ENCODE peak calls at places on chromosomes 11 and 22, in five cellular contexts. One of them, this sample, is unnamed.

GRCh38 chr11:82191690-82192089 is 542.0 kb downstream of the FAM181B start:
- DNase-seq in left lung: no peak
- DNase-seq in brain microvascular endothelial cell: no peak
- DNase-seq in suprapubic skin: no peak
- DNase-seq in tibial nerve: no peak
- DNase-seq in this sample: no peak

GRCh38 chr22:20656902-20657836 is 116.7 kb upstream of the SERPIND1 start:
- DNase-seq in left lung: no peak
- DNase-seq in brain microvascular endothelial cell: no peak
- DNase-seq in suprapubic skin: no peak
- DNase-seq in tibial nerve: no peak
- DNase-seq in this sample: no peak

GRCh38 chr11:94212898-94213297 is 84.3 kb downstream of the PANX1 start:
- DNase-seq in left lung: no peak
- DNase-seq in brain microvascular endothelial cell: no peak
- DNase-seq in suprapubic skin: no peak
- DNase-seq in tibial nerve: no peak
- DNase-seq in this sample: no peak

GRCh38 chr11:46239801-46240061 is 37.7 kb upstream of the CREB3L1 start:
- DNase-seq in left lung: no peak
- DNase-seq in brain microvascular endothelial cell: no peak
- DNase-seq in suprapubic skin: no peak
- DNase-seq in tibial nerve: no peak
- DNase-seq in this sample: no peak

GRCh38 chr22:39530692-39531331 is 1.7 kb downstream of the RPS19BP1 start:
- DNase-seq in left lung: no peak
- DNase-seq in brain microvascular endothelial cell: peak
- DNase-seq in suprapubic skin: no peak
- DNase-seq in tibial nerve: no peak
- DNase-seq in this sample: no peak

GRCh38 chr11:38323961-38324761 is 1726.1 kb upstream of the RAG2 start:
- DNase-seq in left lung: no peak
- DNase-seq in brain microvascular endothelial cell: no peak
- DNase-seq in suprapubic skin: no peak
- DNase-seq in tibial nerve: no peak
- DNase-seq in this sample: no peak

GRCh38 chr22:37021710-37022482 is 2.4 kb downstream of the MPST start:
- DNase-seq in left lung: no peak
- DNase-seq in brain microvascular endothelial cell: no peak
- DNase-seq in suprapubic skin: no peak
- DNase-seq in tibial nerve: no peak
- DNase-seq in this sample: peak

GRCh38 chr22:27273386-27273785 is 528.2 kb downstream of the MN1 start:
- DNase-seq in left lung: no peak
- DNase-seq in brain microvascular endothelial cell: no peak
- DNase-seq in suprapubic skin: no peak
- DNase-seq in tibial nerve: no peak
- DNase-seq in this sample: no peak

GRCh38 chr22:38853149-38853548 is 9.3 kb upstream of the NPTXR start:
- DNase-seq in left lung: no peak
- DNase-seq in brain microvascular endothelial cell: no peak
- DNase-seq in suprapubic skin: no peak
- DNase-seq in tibial nerve: no peak
- DNase-seq in this sample: no peak

GRCh38 chr11:57081356-57081755 is 92.6 kb downstream of the OR5AK2 start:
- DNase-seq in left lung: no peak
- DNase-seq in brain microvascular endothelial cell: no peak
- DNase-seq in suprapubic skin: no peak
- DNase-seq in tibial nerve: no peak
- DNase-seq in this sample: no peak

GRCh38 chr11:59426361-59427067 is at the start of gene OR5A2:
- DNase-seq in left lung: no peak
- DNase-seq in brain microvascular endothelial cell: no peak
- DNase-seq in suprapubic skin: no peak
- DNase-seq in tibial nerve: no peak
- DNase-seq in this sample: no peak

GRCh38 chr11:45289369-45289768 is 3.2 kb upstream of the SYT13 start:
- DNase-seq in left lung: no peak
- DNase-seq in brain microvascular endothelial cell: peak
- DNase-seq in suprapubic skin: no peak
- DNase-seq in tibial nerve: no peak
- DNase-seq in this sample: no peak

GRCh38 chr22:25153961-25154685 is 45.5 kb upstream of the CRYBB3 start:
- DNase-seq in left lung: peak
- DNase-seq in brain microvascular endothelial cell: peak
- DNase-seq in suprapubic skin: peak
- DNase-seq in tibial nerve: peak
- DNase-seq in this sample: no peak

GRCh38 chr11:18775492-18776292 is 15.9 kb downstream of the PTPN5 start:
- DNase-seq in left lung: peak
- DNase-seq in brain microvascular endothelial cell: peak
- DNase-seq in suprapubic skin: no peak
- DNase-seq in tibial nerve: peak
- DNase-seq in this sample: peak

GRCh38 chr11:9506489-9507343 is 45.9 kb downstream of the ZNF143 start:
- DNase-seq in left lung: peak
- DNase-seq in brain microvascular endothelial cell: peak
- DNase-seq in suprapubic skin: no peak
- DNase-seq in tibial nerve: peak
- DNase-seq in this sample: peak

GRCh38 chr11:36447947-36448346 is 62.1 kb downstream of the TRAF6 start:
- DNase-seq in left lung: no peak
- DNase-seq in brain microvascular endothelial cell: no peak
- DNase-seq in suprapubic skin: no peak
- DNase-seq in tibial nerve: no peak
- DNase-seq in this sample: no peak

GRCh38 chr22:30408388-30409101 is 11.7 kb downstream of the SEC14L2 start:
- DNase-seq in left lung: no peak
- DNase-seq in brain microvascular endothelial cell: peak
- DNase-seq in suprapubic skin: no peak
- DNase-seq in tibial nerve: no peak
- DNase-seq in this sample: no peak

GRCh38 chr22:49365910-49366309 is 461.8 kb downstream of the BRD1 start:
- DNase-seq in left lung: no peak
- DNase-seq in brain microvascular endothelial cell: no peak
- DNase-seq in suprapubic skin: no peak
- DNase-seq in tibial nerve: no peak
- DNase-seq in this sample: no peak

GRCh38 chr11:130318031-130318673 is 3.4 kb upstream of the ZBTB44 start:
- DNase-seq in left lung: no peak
- DNase-seq in brain microvascular endothelial cell: no peak
- DNase-seq in suprapubic skin: no peak
- DNase-seq in tibial nerve: no peak
- DNase-seq in this sample: no peak

GRCh38 chr11:63873381-63873780 is 34.5 kb downstream of the MARK2 start:
- DNase-seq in left lung: no peak
- DNase-seq in brain microvascular endothelial cell: no peak
- DNase-seq in suprapubic skin: no peak
- DNase-seq in tibial nerve: no peak
- DNase-seq in this sample: no peak

GRCh38 chr11:92295175-92296137 is 70.8 kb downstream of the FAT3 start:
- DNase-seq in left lung: no peak
- DNase-seq in brain microvascular endothelial cell: no peak
- DNase-seq in suprapubic skin: no peak
- DNase-seq in tibial nerve: no peak
- DNase-seq in this sample: no peak

GRCh38 chr11:112410325-112410724 is 149.7 kb upstream of the PLET1 start:
- DNase-seq in left lung: no peak
- DNase-seq in brain microvascular endothelial cell: no peak
- DNase-seq in suprapubic skin: no peak
- DNase-seq in tibial nerve: no peak
- DNase-seq in this sample: no peak

GRCh38 chr11:121687961-121688566 is 235.3 kb upstream of the SORL1-AS1 start:
- DNase-seq in left lung: no peak
- DNase-seq in brain microvascular endothelial cell: peak
- DNase-seq in suprapubic skin: no peak
- DNase-seq in tibial nerve: no peak
- DNase-seq in this sample: no peak

GRCh38 chr22:39170825-39171622 is 18.5 kb upstream of the CBX7 start:
- DNase-seq in left lung: peak
- DNase-seq in brain microvascular endothelial cell: peak
- DNase-seq in suprapubic skin: peak
- DNase-seq in tibial nerve: peak
- DNase-seq in this sample: peak

GRCh38 chr22:27460596-27461347 is 340.8 kb downstream of the MN1 start:
- DNase-seq in left lung: no peak
- DNase-seq in brain microvascular endothelial cell: no peak
- DNase-seq in suprapubic skin: no peak
- DNase-seq in tibial nerve: peak
- DNase-seq in this sample: no peak

GRCh38 chr22:47398491-47398890 is 636.0 kb downstream of the TBC1D22A start:
- DNase-seq in left lung: no peak
- DNase-seq in brain microvascular endothelial cell: no peak
- DNase-seq in suprapubic skin: no peak
- DNase-seq in tibial nerve: no peak
- DNase-seq in this sample: no peak

GRCh38 chr22:35528967-35529366 is 11.7 kb upstream of the RASD2 start:
- DNase-seq in left lung: no peak
- DNase-seq in brain microvascular endothelial cell: no peak
- DNase-seq in suprapubic skin: no peak
- DNase-seq in tibial nerve: no peak
- DNase-seq in this sample: no peak

GRCh38 chr11:77510095-77510494 is 36.2 kb upstream of the PAK1 start:
- DNase-seq in left lung: no peak
- DNase-seq in brain microvascular endothelial cell: no peak
- DNase-seq in suprapubic skin: no peak
- DNase-seq in tibial nerve: no peak
- DNase-seq in this sample: no peak

GRCh38 chr11:88105952-88106351 is 69.3 kb downstream of the RAB38 start:
- DNase-seq in left lung: no peak
- DNase-seq in brain microvascular endothelial cell: no peak
- DNase-seq in suprapubic skin: no peak
- DNase-seq in tibial nerve: no peak
- DNase-seq in this sample: no peak
- TF ChIP-seq CTCF in left lung: no peak
- TF ChIP-seq CTCF in brain microvascular endothelial cell: no peak
- TF ChIP-seq CTCF in suprapubic skin: no peak
- TF ChIP-seq CTCF in tibial nerve: no peak
- TF ChIP-seq CTCF in this sample: no peak

GRCh38 chr11:33383075-33383919 is 126.1 kb downstream of the HIPK3 start:
- DNase-seq in left lung: no peak
- DNase-seq in brain microvascular endothelial cell: peak
- DNase-seq in suprapubic skin: no peak
- DNase-seq in tibial nerve: no peak
- DNase-seq in this sample: no peak
- H3K27ac ChIP-seq in left lung: no peak
- H3K27ac ChIP-seq in brain microvascular endothelial cell: peak
- H3K27ac ChIP-seq in suprapubic skin: peak
- H3K27ac ChIP-seq in tibial nerve: peak
- H3K27ac ChIP-seq in this sample: no peak

DNA sequence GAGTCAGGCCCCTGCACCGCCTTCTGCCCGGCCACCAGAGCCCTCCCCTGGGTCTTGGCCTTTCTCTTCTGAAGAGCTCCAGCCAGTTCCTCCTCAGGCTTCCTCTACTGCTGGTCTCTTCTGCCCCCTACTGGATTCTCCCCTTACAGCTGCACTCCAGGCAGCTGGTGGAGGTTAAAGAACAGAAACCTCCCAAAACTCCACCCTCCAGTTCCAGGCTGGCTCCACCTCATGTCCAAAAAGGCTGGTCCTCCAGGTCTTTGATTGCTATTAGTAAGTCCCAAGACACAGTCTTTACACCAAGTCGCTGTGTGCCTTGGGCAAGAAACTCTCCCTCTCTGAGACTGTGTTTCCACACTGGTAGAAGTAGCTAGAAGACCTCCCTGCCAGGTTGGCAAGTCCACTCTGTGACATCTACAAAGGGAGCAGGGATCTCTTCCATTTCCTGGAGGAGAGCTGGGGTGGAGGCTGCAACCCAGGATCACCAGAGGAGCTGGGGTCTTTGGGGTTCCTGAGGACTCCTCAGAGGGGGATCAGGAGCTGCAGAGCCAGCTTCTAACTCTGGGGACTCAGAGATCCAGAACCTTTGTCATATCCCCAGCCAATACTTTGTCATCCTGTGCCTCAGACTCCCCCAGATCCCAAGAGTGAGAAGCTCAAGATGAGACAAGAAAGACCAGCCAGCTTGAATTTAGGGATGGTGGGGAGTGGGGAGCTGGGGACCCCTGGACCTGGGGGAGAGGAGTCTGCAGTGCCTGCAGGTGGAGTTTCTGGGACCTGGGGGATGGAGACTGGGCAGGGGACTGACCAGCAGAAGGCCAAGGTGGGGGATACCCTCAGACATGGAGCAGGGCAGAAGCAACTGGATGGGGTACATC is 3.4 kb upstream of the IGLL5 start:
- DNase-seq in left lung: peak
- DNase-seq in brain microvascular endothelial cell: peak
- DNase-seq in suprapubic skin: peak
- DNase-seq in tibial nerve: peak
- DNase-seq in this sample: peak
- TF ChIP-seq CTCF in left lung: peak
- TF ChIP-seq CTCF in brain microvascular endothelial cell: peak
- TF ChIP-seq CTCF in suprapubic skin: no peak
- TF ChIP-seq CTCF in tibial nerve: peak
- TF ChIP-seq CTCF in this sample: peak

DNA sequence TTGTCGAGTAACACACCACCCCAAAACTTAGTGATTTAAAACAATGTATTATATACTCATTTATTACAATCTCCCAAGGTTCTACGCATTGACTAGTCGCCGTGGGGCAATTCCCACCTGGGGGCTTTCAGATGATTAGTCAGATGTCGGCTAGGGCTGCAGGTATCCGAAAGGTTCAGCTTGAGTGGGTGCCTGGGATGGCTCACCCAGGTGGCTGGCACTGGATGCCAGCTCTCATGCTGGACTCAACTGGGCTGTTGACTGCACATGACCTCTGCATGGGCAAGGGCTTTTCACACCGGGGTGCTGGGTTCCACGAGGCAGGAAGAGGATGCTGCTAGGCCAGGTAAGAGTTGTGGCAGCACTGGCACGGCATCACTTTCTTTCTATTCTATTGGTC is 21.9 kb upstream of the MICAL2 start:
- DNase-seq in left lung: no peak
- DNase-seq in brain microvascular endothelial cell: no peak
- DNase-seq in suprapubic skin: no peak
- DNase-seq in tibial nerve: no peak
- DNase-seq in this sample: no peak
- H3K27ac ChIP-seq in left lung: peak
- H3K27ac ChIP-seq in brain microvascular endothelial cell: peak
- H3K27ac ChIP-seq in suprapubic skin: peak
- H3K27ac ChIP-seq in tibial nerve: no peak
- H3K27ac ChIP-seq in this sample: no peak

GRCh38 chr11:67484847-67485311 is 2.1 kb downstream of the AIP start:
- DNase-seq in left lung: no peak
- DNase-seq in brain microvascular endothelial cell: no peak
- DNase-seq in suprapubic skin: peak
- DNase-seq in tibial nerve: no peak
- DNase-seq in this sample: no peak
- TF ChIP-seq CTCF in left lung: no peak
- TF ChIP-seq CTCF in brain microvascular endothelial cell: no peak
- TF ChIP-seq CTCF in suprapubic skin: no peak
- TF ChIP-seq CTCF in tibial nerve: no peak
- TF ChIP-seq CTCF in this sample: no peak

This sample was measured in CD4-positive, alpha-beta T cell.